ENCODE peak calls at places on chromosome 11, in seven cellular contexts. O is fibroblast of the conjunctiva, P is NCI-H82, N is tibial artery, Q is BJ, T is mucosa of descending colon, I is HT-29. B is an unnamed sample.

GRCh38 chr11:62472063-62472884 is 53.4 kb downstream of the SCGB1A1 start:
- DNase-seq in O (peak; percentile 24), P (no peak), N (no peak), Q (no peak), T (no peak), I (peak; percentile 64), B (no peak)

GRCh38 chr11:116576523-116576922 is 196.3 kb downstream of the BUD13 start:
- DNase-seq in O (no peak), P (no peak), N (no peak), Q (no peak), T (no peak), I (no peak), B (no peak)

GRCh38 chr11:5689551-5689983 is at the start of gene TRIM22:
- DNase-seq in O (peak; percentile 31), P (no peak), N (peak; percentile 39), Q (peak; percentile 45), T (no peak), I (no peak), B (peak; percentile 76)

GRCh38 chr11:127420139-127420538 is 419.6 kb upstream of the KIRREL3 start:
- DNase-seq in O (no peak), P (no peak), N (no peak), Q (no peak), T (no peak), I (no peak), B (no peak)

GRCh38 chr11:65814960-65815565 is 18.7 kb upstream of the SNX32 start:
- DNase-seq in O (no peak), P (no peak), N (no peak), Q (no peak), T (peak; percentile 39), I (no peak), B (no peak)

GRCh38 chr11:3081386-3081751 is 24.1 kb upstream of the CARS1 start:
- DNase-seq in O (no peak), P (no peak), N (no peak), Q (no peak), T (no peak), I (no peak), B (no peak)

GRCh38 chr11:101759771-101760450 is 154.9 kb upstream of the CEP126 start:
- DNase-seq in O (no peak), P (peak; percentile 2), N (no peak), Q (no peak), T (no peak), I (peak; percentile 66), B (no peak)

GRCh38 chr11:62459080-62459479 is 40.2 kb downstream of the SCGB1A1 start:
- DNase-seq in O (no peak), P (no peak), N (no peak), Q (no peak), T (no peak), I (peak; percentile 19), B (no peak)

GRCh38 chr11:2300936-2301630 is 635 bp downstream of the C11orf21 start:
- DNase-seq in O (no peak), P (no peak), N (no peak), Q (no peak), T (peak; percentile 56), I (no peak), B (no peak)

GRCh38 chr11:105611837-105612480 is 2.1 kb downstream of the GRIA4 start:
- DNase-seq in O (no peak), P (peak; percentile 24), N (no peak), Q (no peak), T (no peak), I (no peak), B (no peak)

GRCh38 chr11:7515544-7515943 is 1.7 kb downstream of the PPFIBP2 start:
- DNase-seq in O (no peak), P (no peak), N (no peak), Q (no peak), T (no peak), I (no peak), B (no peak)

GRCh38 chr11:119729581-119730346 is 764 bp upstream of the NECTIN1 start:
- DNase-seq in O (peak; percentile 32), P (no peak), N (peak; percentile 64), Q (peak; percentile 30), T (peak; percentile 84), I (peak; percentile 54), B (peak; percentile 42)

GRCh38 chr11:43992138-43992537 is 49.7 kb downstream of the C11orf96 start:
- DNase-seq in O (no peak), P (peak; percentile 75), N (no peak), Q (no peak), T (no peak), I (no peak), B (no peak)

GRCh38 chr11:4626207-4627105 is 10.8 kb upstream of the OR51D1 start:
- DNase-seq in O (peak; percentile 55), P (peak; percentile 92), N (peak; percentile 53), Q (no peak), T (no peak), I (peak; percentile 95), B (no peak)

GRCh38 chr11:60378359-60378758 is at the start of gene MS4A7:
- DNase-seq in O (no peak), P (no peak), N (peak; percentile 37), Q (no peak), T (peak; percentile 60), I (no peak), B (no peak)

GRCh38 chr11:114159320-114159719 is 99.8 kb downstream of the ZBTB16 start:
- DNase-seq in O (no peak), P (no peak), N (no peak), Q (no peak), T (no peak), I (no peak), B (no peak)

GRCh38 chr11:115493488-115493887 is 10.7 kb downstream of the CADM1 start:
- DNase-seq in O (no peak), P (no peak), N (no peak), Q (no peak), T (no peak), I (no peak), B (no peak)

GRCh38 chr11:118213774-118214173 is 11.0 kb downstream of the JAML start:
- DNase-seq in O (no peak), P (no peak), N (no peak), Q (no peak), T (no peak), I (peak; percentile 46), B (no peak)

GRCh38 chr11:119696378-119697157 is 32.4 kb downstream of the NECTIN1 start:
- DNase-seq in O (no peak), P (peak; percentile 53), N (no peak), Q (no peak), T (peak; percentile 71), I (peak; percentile 81), B (no peak)

GRCh38 chr11:62665630-62666258 is 632 bp downstream of the CSKMT start:
- DNase-seq in O (no peak), P (peak; percentile 46), N (peak; percentile 60), Q (no peak), T (peak; percentile 81), I (peak; percentile 73), B (peak; percentile 22)

GRCh38 chr11:110373061-110373702 is 56.6 kb upstream of the FDX1 start:
- DNase-seq in O (no peak), P (no peak), N (no peak), Q (peak; percentile 31), T (no peak), I (no peak), B (peak; percentile 52)

GRCh38 chr11:17634776-17635550 is 84.4 kb upstream of the MYOD1 start:
- DNase-seq in O (no peak), P (no peak), N (no peak), Q (no peak), T (no peak), I (no peak), B (no peak)